ENCODE peak calls at places on chromosomes 16 and 17, in eight cellular contexts. S is body of pancreas, O is upper lobe of left lung, P is suprapubic skin, K is GM12892, B is A549, G is uterus, Z is H54. A is an unnamed sample.

GRCh38 chr17:83058478-83059167 is 20.8 kb upstream of the METRNL start:
- DNase-seq in S (no peak), O (peak), P (no peak), K (no peak), B (no peak), G (peak), Z (no peak), A (no peak)

GRCh38 chr17:64173646-64174045 is 43.7 kb upstream of the ERN1 start:
- DNase-seq in S (no peak), O (no peak), P (no peak), K (no peak), B (no peak), G (no peak), Z (no peak), A (no peak)

GRCh38 chr17:68698761-68699160 is 97.6 kb upstream of the FAM20A start:
- DNase-seq in S (peak), O (no peak), P (no peak), K (no peak), B (no peak), G (no peak), Z (no peak), A (no peak)

GRCh38 chr17:72924181-72924580 is 168.3 kb downstream of the SLC39A11 start:
- DNase-seq in S (no peak), O (no peak), P (no peak), K (no peak), B (no peak), G (no peak), Z (no peak), A (no peak)

GRCh38 chr17:18356624-18357023 is 6.7 kb downstream of the SHMT1 start:
- DNase-seq in S (peak), O (no peak), P (no peak), K (no peak), B (no peak), G (peak), Z (no peak), A (no peak)

GRCh38 chr16:4381072-4381934 is 9.7 kb downstream of the VASN start:
- DNase-seq in S (no peak), O (peak), P (peak), K (no peak), B (no peak), G (no peak), Z (no peak), A (no peak)

GRCh38 chr16:19410435-19411153 is 7.1 kb upstream of the TMC5 start:
- DNase-seq in S (peak), O (peak), P (no peak), K (peak), B (peak), G (no peak), Z (no peak), A (no peak)

GRCh38 chr16:77307764-77308561 is 108.8 kb downstream of the SYCE1L start:
- DNase-seq in S (no peak), O (no peak), P (no peak), K (no peak), B (peak), G (no peak), Z (no peak), A (no peak)

GRCh38 chr16:64363039-64363438 is 758.8 kb downstream of the CDH11 start:
- DNase-seq in S (no peak), O (no peak), P (no peak), K (no peak), B (no peak), G (no peak), Z (no peak), A (no peak)

GRCh38 chr17:82876602-82877391 is 37.0 kb upstream of the ZNF750 start:
- DNase-seq in S (peak), O (no peak), P (peak), K (no peak), B (no peak), G (peak), Z (no peak), A (no peak)

GRCh38 chr16:16042076-16042475 is 92.7 kb downstream of the ABCC1 start:
- DNase-seq in S (peak), O (no peak), P (no peak), K (no peak), B (no peak), G (no peak), Z (no peak), A (no peak)

GRCh38 chr17:39598047-39598481 is 9.7 kb downstream of the NEUROD2 start:
- DNase-seq in S (no peak), O (peak), P (no peak), K (no peak), B (no peak), G (no peak), Z (no peak), A (no peak)

GRCh38 chr17:44200478-44201155 is 933 bp upstream of the ATXN7L3 start:
- DNase-seq in S (no peak), O (no peak), P (no peak), K (no peak), B (no peak), G (no peak), Z (no peak), A (no peak)

GRCh38 chr17:41688641-41689496 is at the start of gene EIF1:
- DNase-seq in S (peak), O (peak), P (peak), K (peak), B (peak), G (peak), Z (peak), A (peak)

GRCh38 chr17:10628756-10629155 is 28.4 kb downstream of the MYH3 start:
- DNase-seq in S (no peak), O (no peak), P (no peak), K (no peak), B (no peak), G (no peak), Z (no peak), A (no peak)

GRCh38 chr16:66188786-66189725 is 177.4 kb upstream of the CDH5 start:
- DNase-seq in S (peak), O (no peak), P (no peak), K (no peak), B (no peak), G (peak), Z (no peak), A (peak)

GRCh38 chr17:48546924-48547838 is 2.3 kb upstream of the HOXB2 start:
- DNase-seq in S (no peak), O (no peak), P (no peak), K (no peak), B (no peak), G (peak), Z (no peak), A (no peak)

GRCh38 chr17:76491271-76492184 is 9.7 kb downstream of the RHBDF2 start:
- DNase-seq in S (peak), O (no peak), P (no peak), K (peak), B (no peak), G (no peak), Z (no peak), A (no peak)

GRCh38 chr16:22614271-22614947 is 103.7 kb downstream of the NPIPB5 start:
- DNase-seq in S (peak), O (no peak), P (no peak), K (no peak), B (no peak), G (no peak), Z (no peak), A (no peak)

GRCh38 chr17:82239926-82240505 is 11.2 kb downstream of the SLC16A3 start:
- DNase-seq in S (no peak), O (peak), P (no peak), K (no peak), B (no peak), G (peak), Z (no peak), A (no peak)

GRCh38 chr17:27420211-27420950 is 35.9 kb upstream of the KSR1 start:
- DNase-seq in S (no peak), O (no peak), P (no peak), K (no peak), B (no peak), G (no peak), Z (no peak), A (no peak)

GRCh38 chr17:74432484-74433391 is 850 bp downstream of the GPRC5C start:
- DNase-seq in S (no peak), O (no peak), P (no peak), K (no peak), B (no peak), G (no peak), Z (no peak), A (no peak)

GRCh38 chr17:1703063-1703462 is 7.1 kb downstream of the TLCD2 start:
- DNase-seq in S (no peak), O (no peak), P (no peak), K (no peak), B (no peak), G (no peak), Z (no peak), A (no peak)

GRCh38 chr17:31373150-31374082 is 18.1 kb upstream of the RAB11FIP4 start:
- DNase-seq in S (peak), O (no peak), P (no peak), K (no peak), B (no peak), G (no peak), Z (no peak), A (no peak)

DNA sequence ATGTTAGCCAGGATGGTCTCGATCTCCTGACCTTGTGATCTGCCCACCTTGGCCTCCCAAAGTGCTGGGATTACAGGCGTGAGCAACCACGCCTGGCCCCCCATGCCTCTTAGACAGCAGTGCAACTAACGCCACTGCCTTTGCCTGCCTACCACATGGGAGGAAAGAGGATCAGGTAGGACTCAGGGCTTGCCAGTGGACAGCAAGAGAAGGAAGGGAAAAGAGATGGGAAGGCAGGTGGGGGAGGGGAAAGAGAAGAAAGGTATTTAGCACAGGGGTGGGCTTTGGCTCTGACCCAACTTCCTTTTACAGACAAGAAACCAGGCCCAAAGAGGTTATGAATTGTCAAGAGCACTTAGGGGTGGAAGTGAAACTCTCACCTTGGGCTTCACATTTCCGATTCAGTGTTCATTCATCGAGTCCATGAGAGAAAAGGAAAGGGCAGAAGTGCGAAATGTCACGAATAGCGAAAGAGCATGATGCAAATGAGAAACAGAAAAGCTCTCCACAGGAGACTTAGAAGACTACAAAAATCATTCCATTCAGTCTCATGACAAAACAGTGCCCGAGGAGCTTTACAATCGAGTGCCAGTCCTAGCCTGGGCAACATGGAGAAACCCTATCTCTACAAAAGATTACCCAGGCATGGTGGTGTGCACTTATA is 36.4 kb downstream of the CDK5R1 start:
- DNase-seq in S (no peak), O (no peak), P (peak), K (peak), B (no peak), G (no peak), Z (no peak), A (no peak)
- TF ChIP-seq POLR2A in S (no peak), O (no peak), P (no peak), K (peak), B (no peak), G (no peak), Z (no peak), A (no peak)

GRCh38 chr17:7042507-7043194 is 1.2 kb downstream of the SLC16A11 start:
- DNase-seq in S (no peak), O (peak), P (peak), K (no peak), B (no peak), G (no peak), Z (no peak), A (no peak)
- TF ChIP-seq POLR2A in S (no peak), O (peak), P (no peak), K (peak), B (no peak), G (no peak), Z (no peak), A (no peak)

GRCh38 chr17:7915611-7916382 is at the start of gene RNF227:
- DNase-seq in S (peak), O (peak), P (peak), K (peak), B (peak), G (peak), Z (peak), A (peak)
- TF ChIP-seq POLR2A in S (peak), O (peak), P (no peak), K (peak), B (peak), G (peak), Z (peak), A (peak)

GRCh38 chr16:31354394-31355291 is at the start of gene ITGAX:
- DNase-seq in S (peak), O (peak), P (peak), K (peak), B (peak), G (peak), Z (peak), A (no peak)
- TF ChIP-seq POLR2A in S (no peak), O (peak), P (no peak), K (peak), B (no peak), G (no peak), Z (peak), A (no peak)

DNA sequence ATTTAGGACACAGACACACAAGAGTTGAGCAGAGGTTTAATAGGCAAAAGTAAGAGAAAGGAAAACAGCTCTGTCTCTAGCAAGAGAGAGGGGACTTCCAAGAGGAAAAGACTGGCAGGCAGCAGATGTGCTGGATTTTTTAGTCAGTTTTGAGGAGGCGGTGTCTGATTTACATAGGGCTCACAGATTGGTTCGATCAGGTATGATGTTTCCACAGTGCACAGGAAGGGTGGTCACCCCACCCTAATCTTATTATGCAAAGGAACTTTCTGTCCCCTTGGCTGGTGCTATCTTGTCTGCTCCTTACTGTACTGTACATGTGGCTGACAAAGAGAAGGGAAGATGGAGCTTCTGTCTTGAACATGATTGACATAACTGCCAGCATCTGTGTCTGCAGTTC is 25.3 kb downstream of the BFAR start:
- DNase-seq in S (no peak), O (no peak), P (no peak), K (peak), B (no peak), G (no peak), Z (no peak), A (no peak)
- TF ChIP-seq POLR2A in S (no peak), O (peak), P (no peak), K (peak), B (no peak), G (no peak), Z (no peak), A (no peak)

GRCh38 chr17:17347956-17348871 is 45.0 kb downstream of the NT5M start:
- DNase-seq in S (no peak), O (no peak), P (peak), K (no peak), B (no peak), G (no peak), Z (no peak), A (no peak)
- TF ChIP-seq POLR2A in S (no peak), O (no peak), P (no peak), K (no peak), B (no peak), G (no peak), Z (no peak), A (no peak)

GRCh38 chr17:78774456-78774855 is 7.6 kb downstream of the CYTH1 start:
- DNase-seq in S (no peak), O (no peak), P (no peak), K (no peak), B (no peak), G (no peak), Z (no peak), A (no peak)

GRCh38 chr17:78779848-78780247 is 2.2 kb downstream of the CYTH1 start:
- DNase-seq in S (peak), O (no peak), P (no peak), K (no peak), B (no peak), G (no peak), Z (no peak), A (no peak)

GRCh38 chr17:78771758-78772382 is 10.2 kb downstream of the CYTH1 start:
- DNase-seq in S (no peak), O (no peak), P (no peak), K (no peak), B (no peak), G (no peak), Z (no peak), A (no peak)

GRCh38 chr17:78777886-78778285 is 4.2 kb downstream of the CYTH1 start:
- DNase-seq in S (no peak), O (no peak), P (no peak), K (no peak), B (no peak), G (no peak), Z (no peak), A (no peak)

GRCh38 chr17:78774956-78775571 is 7.0 kb downstream of the CYTH1 start:
- DNase-seq in S (no peak), O (no peak), P (no peak), K (no peak), B (no peak), G (no peak), Z (no peak), A (no peak)
- TF ChIP-seq POLR2A in S (no peak), O (no peak), P (no peak), K (peak), B (no peak), G (no peak), Z (no peak), A (no peak)

GRCh38 chr17:8314797-8315739 is 5.0 kb downstream of the ARHGEF15 start:
- DNase-seq in S (peak), O (no peak), P (no peak), K (no peak), B (no peak), G (no peak), Z (no peak), A (no peak)
- TF ChIP-seq POLR2A in S (no peak), O (no peak), P (no peak), K (no peak), B (no peak), G (no peak), Z (no peak), A (no peak)

GRCh38 chr16:57094911-57095310 is 2.5 kb downstream of the CPNE2 start:
- DNase-seq in S (no peak), O (no peak), P (no peak), K (no peak), B (no peak), G (no peak), Z (no peak), A (no peak)

GRCh38 chr16:57092786-57093301 is 461 bp downstream of the CPNE2 start:
- DNase-seq in S (peak), O (peak), P (no peak), K (peak), B (peak), G (no peak), Z (no peak), A (no peak)

GRCh38 chr16:57091200-57091989 is 988 bp upstream of the CPNE2 start:
- DNase-seq in S (peak), O (no peak), P (no peak), K (no peak), B (peak), G (peak), Z (peak), A (no peak)

GRCh38 chr16:57093845-57094564 is 1.6 kb downstream of the CPNE2 start:
- DNase-seq in S (no peak), O (no peak), P (no peak), K (no peak), B (no peak), G (peak), Z (no peak), A (no peak)

GRCh38 chr16:57091990-57092785 is at the start of gene CPNE2:
- DNase-seq in S (peak), O (peak), P (no peak), K (peak), B (peak), G (peak), Z (peak), A (no peak)
- TF ChIP-seq POLR2A in S (peak), O (peak), P (no peak), K (no peak), B (peak), G (peak), Z (peak), A (no peak)